ENCODE peak calls at places on chromosomes 5 and 9, in ten cellular contexts. One of them, this sample, is unnamed.

GRCh38 chr9:125361837-125362531 is 100.4 kb downstream of the GAPVD1 start:
- DNase-seq in fibroblast of the aortic adventitia: peak
- DNase-seq in endothelial cell: peak
- DNase-seq in progenitor cell of endocrine pancreas: no peak
- DNase-seq in tibial nerve: no peak
- DNase-seq in BE2C: no peak
- DNase-seq in HFFc6: no peak
- DNase-seq in WTC11: peak
- DNase-seq in stomach: no peak
- DNase-seq in GM23338: peak
- DNase-seq in this sample: no peak

GRCh38 chr9:6667633-6668280 is 22.2 kb upstream of the GLDC start:
- DNase-seq in tibial nerve: no peak
- DNase-seq in BE2C: peak
- DNase-seq in stomach: no peak
- DNase-seq in HFFc6: peak
- DNase-seq in GM23338: peak
- DNase-seq in progenitor cell of endocrine pancreas: no peak
- DNase-seq in fibroblast of the aortic adventitia: peak
- DNase-seq in WTC11: no peak
- DNase-seq in endothelial cell: no peak
- DNase-seq in this sample: no peak

GRCh38 chr9:34124103-34124502 is 2.4 kb downstream of the DCAF12 start:
- DNase-seq in progenitor cell of endocrine pancreas: no peak
- DNase-seq in tibial nerve: no peak
- DNase-seq in HFFc6: no peak
- DNase-seq in BE2C: no peak
- DNase-seq in WTC11: no peak
- DNase-seq in stomach: no peak
- DNase-seq in GM23338: no peak
- DNase-seq in endothelial cell: no peak
- DNase-seq in fibroblast of the aortic adventitia: peak
- DNase-seq in this sample: no peak

GRCh38 chr5:13957032-13957645 is 12.7 kb upstream of the DNAH5 start:
- DNase-seq in fibroblast of the aortic adventitia: peak
- DNase-seq in HFFc6: peak
- DNase-seq in endothelial cell: peak
- DNase-seq in tibial nerve: no peak
- DNase-seq in progenitor cell of endocrine pancreas: peak
- DNase-seq in stomach: no peak
- DNase-seq in GM23338: peak
- DNase-seq in BE2C: peak
- DNase-seq in WTC11: peak
- DNase-seq in this sample: peak

GRCh38 chr5:77155179-77155839 is 55.2 kb upstream of the PDE8B start:
- DNase-seq in HFFc6: no peak
- DNase-seq in GM23338: no peak
- DNase-seq in endothelial cell: no peak
- DNase-seq in WTC11: no peak
- DNase-seq in progenitor cell of endocrine pancreas: no peak
- DNase-seq in BE2C: no peak
- DNase-seq in fibroblast of the aortic adventitia: no peak
- DNase-seq in tibial nerve: no peak
- DNase-seq in stomach: no peak
- DNase-seq in this sample: no peak

GRCh38 chr9:79140751-79141150 is 431.0 kb upstream of the TLE4 start:
- DNase-seq in stomach: no peak
- DNase-seq in WTC11: no peak
- DNase-seq in tibial nerve: no peak
- DNase-seq in BE2C: no peak
- DNase-seq in endothelial cell: no peak
- DNase-seq in HFFc6: no peak
- DNase-seq in GM23338: no peak
- DNase-seq in progenitor cell of endocrine pancreas: no peak
- DNase-seq in fibroblast of the aortic adventitia: no peak
- DNase-seq in this sample: no peak

GRCh38 chr5:28766565-28767158 is 1728.3 kb upstream of the CDH9 start:
- DNase-seq in progenitor cell of endocrine pancreas: no peak
- DNase-seq in endothelial cell: peak
- DNase-seq in HFFc6: peak
- DNase-seq in GM23338: peak
- DNase-seq in fibroblast of the aortic adventitia: peak
- DNase-seq in tibial nerve: peak
- DNase-seq in WTC11: no peak
- DNase-seq in BE2C: peak
- DNase-seq in stomach: no peak
- DNase-seq in this sample: peak

GRCh38 chr9:70672136-70672535 is 257.7 kb upstream of the KLF9 start:
- DNase-seq in BE2C: peak
- DNase-seq in stomach: no peak
- DNase-seq in fibroblast of the aortic adventitia: peak
- DNase-seq in progenitor cell of endocrine pancreas: no peak
- DNase-seq in WTC11: no peak
- DNase-seq in GM23338: no peak
- DNase-seq in tibial nerve: peak
- DNase-seq in endothelial cell: no peak
- DNase-seq in HFFc6: no peak
- DNase-seq in this sample: no peak

GRCh38 chr9:131111186-131111853 is 14.1 kb upstream of the NUP214 start:
- DNase-seq in progenitor cell of endocrine pancreas: no peak
- DNase-seq in tibial nerve: no peak
- DNase-seq in BE2C: no peak
- DNase-seq in stomach: no peak
- DNase-seq in GM23338: peak
- DNase-seq in endothelial cell: no peak
- DNase-seq in fibroblast of the aortic adventitia: no peak
- DNase-seq in HFFc6: peak
- DNase-seq in WTC11: no peak
- DNase-seq in this sample: no peak

DNA sequence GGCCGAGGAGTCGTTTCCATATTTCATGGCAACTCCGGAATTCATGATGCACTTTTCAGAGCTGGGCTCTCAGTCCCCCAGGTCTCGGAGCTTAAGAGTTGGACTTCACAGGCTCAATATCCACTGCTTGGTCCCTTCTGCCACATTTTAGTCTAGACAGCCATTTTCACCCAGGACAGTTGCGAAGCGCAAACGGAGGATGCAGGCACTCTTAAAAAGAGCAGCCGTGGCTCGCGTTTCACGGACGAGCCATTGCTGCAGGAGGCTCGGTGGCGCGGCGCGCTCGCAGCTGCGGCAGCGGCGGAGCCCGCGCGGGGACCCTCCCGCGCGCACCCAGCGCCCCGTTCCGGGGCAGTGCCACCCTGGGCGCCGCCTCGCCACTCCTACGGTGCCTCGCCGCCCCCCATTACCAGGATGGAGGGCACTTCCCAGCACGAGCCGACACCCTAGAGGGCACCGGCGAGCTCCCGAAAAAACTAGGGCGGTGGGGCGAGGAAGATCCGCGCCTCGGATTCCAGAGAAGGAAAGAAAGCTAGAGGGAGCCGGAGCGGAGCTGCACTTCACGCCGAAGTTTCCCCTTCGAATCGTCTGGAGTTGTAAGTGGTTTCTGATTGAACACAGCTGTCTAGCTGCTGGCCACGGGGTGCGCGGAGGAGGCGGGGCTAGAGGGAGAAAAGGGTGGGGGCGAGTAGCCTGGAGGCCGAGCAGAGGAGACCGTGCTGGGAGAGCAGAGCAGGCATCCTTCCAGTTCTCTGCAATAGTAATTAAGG is 140.3 kb downstream of the TSSK1B start:
- DNase-seq in fibroblast of the aortic adventitia: peak
- DNase-seq in stomach: peak
- DNase-seq in HFFc6: peak
- DNase-seq in BE2C: peak
- DNase-seq in endothelial cell: peak
- DNase-seq in GM23338: peak
- DNase-seq in WTC11: peak
- DNase-seq in tibial nerve: peak
- DNase-seq in progenitor cell of endocrine pancreas: peak
- DNase-seq in this sample: peak
- TF ChIP-seq CTCF in fibroblast of the aortic adventitia: peak
- TF ChIP-seq CTCF in stomach: no peak
- TF ChIP-seq CTCF in HFFc6: peak
- TF ChIP-seq CTCF in BE2C: peak
- TF ChIP-seq CTCF in endothelial cell: no peak
- TF ChIP-seq CTCF in GM23338: peak
- TF ChIP-seq CTCF in WTC11: no peak
- TF ChIP-seq CTCF in tibial nerve: peak
- TF ChIP-seq CTCF in progenitor cell of endocrine pancreas: peak
- TF ChIP-seq CTCF in this sample: no peak

GRCh38 chr5:135204151-135204600 is 170.1 kb upstream of the PITX1 start:
- DNase-seq in WTC11: no peak
- DNase-seq in GM23338: peak
- DNase-seq in fibroblast of the aortic adventitia: no peak
- DNase-seq in progenitor cell of endocrine pancreas: no peak
- DNase-seq in endothelial cell: no peak
- DNase-seq in BE2C: no peak
- DNase-seq in HFFc6: peak
- DNase-seq in tibial nerve: no peak
- DNase-seq in stomach: no peak
- DNase-seq in this sample: no peak

GRCh38 chr5:135203019-135203418 is 169.0 kb upstream of the PITX1 start:
- DNase-seq in tibial nerve: no peak
- DNase-seq in HFFc6: no peak
- DNase-seq in GM23338: peak
- DNase-seq in WTC11: no peak
- DNase-seq in endothelial cell: no peak
- DNase-seq in fibroblast of the aortic adventitia: no peak
- DNase-seq in progenitor cell of endocrine pancreas: no peak
- DNase-seq in stomach: no peak
- DNase-seq in BE2C: no peak
- DNase-seq in this sample: no peak

GRCh38 chr5:135205616-135206349 is 171.8 kb upstream of the PITX1 start:
- DNase-seq in fibroblast of the aortic adventitia: no peak
- DNase-seq in BE2C: no peak
- DNase-seq in tibial nerve: no peak
- DNase-seq in stomach: no peak
- DNase-seq in WTC11: no peak
- DNase-seq in HFFc6: no peak
- DNase-seq in GM23338: no peak
- DNase-seq in endothelial cell: no peak
- DNase-seq in progenitor cell of endocrine pancreas: peak
- DNase-seq in this sample: no peak

GRCh38 chr5:135206862-135207261 is 172.8 kb upstream of the PITX1 start:
- DNase-seq in endothelial cell: no peak
- DNase-seq in HFFc6: no peak
- DNase-seq in BE2C: no peak
- DNase-seq in tibial nerve: no peak
- DNase-seq in GM23338: no peak
- DNase-seq in WTC11: no peak
- DNase-seq in stomach: no peak
- DNase-seq in fibroblast of the aortic adventitia: no peak
- DNase-seq in progenitor cell of endocrine pancreas: no peak
- DNase-seq in this sample: no peak

DNA sequence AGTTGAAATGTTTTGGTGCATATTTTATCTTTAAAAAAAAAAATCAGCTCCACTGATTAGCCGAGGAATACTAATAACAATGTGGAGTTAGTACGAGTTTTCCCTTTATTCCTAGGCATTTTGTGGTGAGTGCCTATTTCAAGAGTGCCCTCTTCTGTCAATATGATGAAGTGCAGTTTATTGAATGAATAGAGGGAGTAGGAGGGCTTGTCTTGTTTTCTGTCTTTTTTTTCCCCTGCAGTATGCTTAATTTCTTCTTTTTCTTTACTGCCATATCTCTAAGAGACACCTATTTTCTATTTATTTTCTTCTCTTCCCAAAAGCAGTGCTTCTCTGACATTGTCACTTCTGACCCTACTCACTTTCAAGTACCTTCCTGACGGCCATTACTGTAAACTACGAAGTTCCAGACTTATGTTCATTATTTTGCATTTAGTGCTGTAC is 169.6 kb upstream of the PITX1 start:
- DNase-seq in tibial nerve: no peak
- DNase-seq in GM23338: peak
- DNase-seq in HFFc6: no peak
- DNase-seq in progenitor cell of endocrine pancreas: no peak
- DNase-seq in fibroblast of the aortic adventitia: peak
- DNase-seq in BE2C: no peak
- DNase-seq in stomach: no peak
- DNase-seq in endothelial cell: no peak
- DNase-seq in WTC11: no peak
- DNase-seq in this sample: no peak
- TF ChIP-seq CTCF in tibial nerve: no peak
- TF ChIP-seq CTCF in GM23338: peak
- TF ChIP-seq CTCF in HFFc6: peak
- TF ChIP-seq CTCF in progenitor cell of endocrine pancreas: peak
- TF ChIP-seq CTCF in fibroblast of the aortic adventitia: peak
- TF ChIP-seq CTCF in BE2C: peak
- TF ChIP-seq CTCF in stomach: no peak
- TF ChIP-seq CTCF in endothelial cell: peak
- TF ChIP-seq CTCF in WTC11: peak
- TF ChIP-seq CTCF in this sample: peak

GRCh38 chr5:101047181-101047580 is 144.1 kb upstream of the ST8SIA4 start:
- DNase-seq in progenitor cell of endocrine pancreas: no peak
- DNase-seq in endothelial cell: no peak
- DNase-seq in BE2C: peak
- DNase-seq in fibroblast of the aortic adventitia: no peak
- DNase-seq in HFFc6: no peak
- DNase-seq in WTC11: no peak
- DNase-seq in tibial nerve: no peak
- DNase-seq in stomach: no peak
- DNase-seq in GM23338: no peak
- DNase-seq in this sample: no peak

DNA sequence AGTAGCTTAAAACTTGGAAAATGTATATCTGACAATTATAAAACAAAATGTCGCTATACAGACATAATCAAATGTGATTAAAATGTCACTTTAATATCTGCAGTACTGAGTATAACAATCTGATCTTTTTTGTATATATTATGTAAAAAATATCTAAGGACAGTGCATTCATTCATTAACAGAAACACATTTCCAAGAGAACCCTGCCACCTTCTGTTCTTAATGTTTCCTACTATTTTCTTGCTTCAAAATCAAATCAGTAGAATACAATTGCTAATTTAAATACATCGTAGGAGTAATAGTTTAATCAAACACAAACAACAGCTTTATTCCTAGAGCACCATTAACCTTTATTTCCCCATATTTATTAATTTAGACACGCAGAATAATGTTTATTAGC is 142.6 kb upstream of the ST8SIA4 start:
- DNase-seq in endothelial cell: no peak
- DNase-seq in WTC11: no peak
- DNase-seq in stomach: no peak
- DNase-seq in BE2C: no peak
- DNase-seq in progenitor cell of endocrine pancreas: no peak
- DNase-seq in GM23338: no peak
- DNase-seq in HFFc6: no peak
- DNase-seq in fibroblast of the aortic adventitia: peak
- DNase-seq in tibial nerve: no peak
- DNase-seq in this sample: no peak
- TF ChIP-seq CTCF in endothelial cell: no peak
- TF ChIP-seq CTCF in WTC11: no peak
- TF ChIP-seq CTCF in stomach: no peak
- TF ChIP-seq CTCF in BE2C: no peak
- TF ChIP-seq CTCF in progenitor cell of endocrine pancreas: no peak
- TF ChIP-seq CTCF in GM23338: no peak
- TF ChIP-seq CTCF in HFFc6: no peak
- TF ChIP-seq CTCF in fibroblast of the aortic adventitia: no peak
- TF ChIP-seq CTCF in tibial nerve: no peak
- TF ChIP-seq CTCF in this sample: no peak

GRCh38 chr5:177507165-177507564 is 2.5 kb downstream of the DOK3 start:
- DNase-seq in HFFc6: no peak
- DNase-seq in BE2C: no peak
- DNase-seq in stomach: no peak
- DNase-seq in GM23338: peak
- DNase-seq in tibial nerve: no peak
- DNase-seq in fibroblast of the aortic adventitia: no peak
- DNase-seq in WTC11: no peak
- DNase-seq in endothelial cell: no peak
- DNase-seq in progenitor cell of endocrine pancreas: no peak
- DNase-seq in this sample: no peak
- TF ChIP-seq CTCF in HFFc6: peak
- TF ChIP-seq CTCF in BE2C: peak
- TF ChIP-seq CTCF in stomach: no peak
- TF ChIP-seq CTCF in GM23338: peak
- TF ChIP-seq CTCF in tibial nerve: no peak
- TF ChIP-seq CTCF in fibroblast of the aortic adventitia: peak
- TF ChIP-seq CTCF in WTC11: no peak
- TF ChIP-seq CTCF in endothelial cell: peak
- TF ChIP-seq CTCF in progenitor cell of endocrine pancreas: peak
- TF ChIP-seq CTCF in this sample: no peak